ENCODE peak calls at places on chromosomes 2 and 18, in eight cellular contexts. G is A549; K is body of pancreas; D is foreskin fibroblast; Y is right cardiac atrium; A is heart right ventricle; J is effector memory CD4-positive, alpha-beta T cell; P is BJ. N is an unnamed sample.

GRCh38 chr2:6224267-6224666 is 532.1 kb downstream of the SOX11 start:
- DNase-seq in K (no peak), P (no peak), J (no peak), D (no peak), Y (no peak), G (no peak), A (no peak), N (no peak)

GRCh38 chr2:237680702-237681478 is 53.5 kb downstream of the LRRFIP1 start:
- DNase-seq in J (no peak), Y (peak; percentile 21), G (no peak), P (no peak), D (no peak), A (no peak), K (no peak), N (no peak)

GRCh38 chr2:41782306-41783158 is 265.3 kb upstream of the PKDCC start:
- DNase-seq in P (no peak), A (no peak), D (peak; percentile 13), K (peak; percentile 12), Y (no peak), G (peak; percentile 53), J (no peak), N (peak; percentile 27)

GRCh38 chr2:27379840-27380625 is 501 bp downstream of the ZNF513 start:
- DNase-seq in K (peak; percentile 65), J (peak; percentile 37), D (peak; percentile 34), P (no peak), A (peak; percentile 74), Y (peak; percentile 89), G (no peak), N (no peak)

GRCh38 chr2:42342061-42342794 is 18.8 kb downstream of the COX7A2L start:
- DNase-seq in K (peak; percentile 65), P (peak; percentile 70), D (peak; percentile 92), A (no peak), G (no peak), J (no peak), Y (peak; percentile 39), N (no peak)

GRCh38 chr2:191922736-191923651 is 76.1 kb upstream of the CAVIN2 start:
- DNase-seq in J (no peak), K (no peak), P (no peak), G (no peak), Y (no peak), D (no peak), A (no peak), N (no peak)

GRCh38 chr2:105377871-105378270 is 21.0 kb downstream of the FHL2 start:
- DNase-seq in Y (no peak), G (no peak), P (no peak), J (no peak), D (no peak), A (no peak), K (no peak), N (no peak)

GRCh38 chr2:172807011-172807410 is 71.4 kb downstream of the RAPGEF4 start:
- DNase-seq in G (no peak), J (no peak), D (no peak), P (no peak), K (no peak), A (no peak), Y (no peak), N (peak; percentile 18)

GRCh38 chr2:200860092-200860795 is 4.2 kb downstream of the CLK1 start:
- DNase-seq in Y (no peak), P (no peak), G (no peak), K (peak; percentile 37), D (no peak), A (no peak), J (no peak), N (no peak)

GRCh38 chr2:222142027-222142426 is 156.8 kb downstream of the PAX3 start:
- DNase-seq in A (no peak), G (no peak), D (peak; percentile 6), J (no peak), Y (no peak), K (no peak), P (peak; percentile 11), N (no peak)

GRCh38 chr2:239042551-239043320 is 194.9 kb downstream of the TWIST2 start:
- DNase-seq in P (no peak), J (no peak), G (no peak), K (no peak), D (no peak), Y (no peak), A (no peak), N (no peak)

GRCh38 chr2:57759822-57760300 is 286.7 kb upstream of the VRK2 start:
- DNase-seq in A (peak; percentile 83), G (peak; percentile 71), K (peak; percentile 84), D (peak; percentile 63), Y (peak; percentile 91), P (no peak), J (peak; percentile 31), N (peak; percentile 92)
- H3K4me3 ChIP-seq in A (no peak overlapping the region), G (peak overlapping the region; percentile 25), K (peak overlapping the region; percentile 3), D (peak overlapping the region; percentile 46), Y (peak overlapping the region; percentile 33), P (peak overlapping the region; percentile 10), J (no peak overlapping the region), N (peak overlapping the region; percentile 34)

GRCh38 chr2:85307527-85307897 is 20.3 kb downstream of the TGOLN2 start:
- DNase-seq in Y (no peak), J (no peak), P (no peak), A (no peak), G (no peak), K (no peak), D (no peak), N (no peak)
- H3K4me3 ChIP-seq in Y (no peak overlapping the region), J (no peak overlapping the region), P (no peak overlapping the region), A (no peak overlapping the region), G (no peak overlapping the region), K (no peak overlapping the region), D (no peak overlapping the region), N (no peak overlapping the region)

GRCh38 chr18:48446582-48447225 is 37.5 kb upstream of the ZBTB7C start:
- DNase-seq in A (peak; percentile 87), K (peak; percentile 87), D (peak; percentile 64), G (peak; percentile 55), Y (peak; percentile 95), J (peak; percentile 19), P (no peak), N (peak; percentile 96)
- H3K4me3 ChIP-seq in A (no peak overlapping the region), K (no peak overlapping the region), D (no peak overlapping the region), G (no peak overlapping the region), Y (no peak overlapping the region), J (no peak overlapping the region), P (no peak overlapping the region), N (no peak overlapping the region)

DNA sequence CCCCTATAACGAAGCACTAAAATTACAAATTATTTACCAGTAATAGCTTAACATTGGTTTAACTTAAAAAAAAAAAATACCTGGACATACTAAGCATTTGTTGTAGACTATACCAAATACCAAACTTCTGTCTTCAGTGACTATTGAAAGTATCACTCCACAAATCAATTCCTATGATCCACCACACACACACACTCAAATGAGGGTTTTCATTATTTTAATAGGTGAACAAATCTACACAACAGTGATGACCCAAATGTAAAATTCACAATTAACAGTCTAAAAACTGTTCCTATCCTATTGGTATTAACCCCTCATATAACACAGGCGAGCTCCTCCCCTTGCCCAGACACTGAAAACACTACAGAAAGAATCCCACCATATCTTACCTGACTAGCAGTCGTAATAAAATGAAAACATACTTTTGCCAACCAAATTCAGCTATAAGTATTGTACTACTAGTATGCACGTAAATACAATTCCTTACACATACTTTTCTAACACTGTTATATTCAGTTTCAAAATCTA is 2.5 kb downstream of the SP3 start:
- DNase-seq in J (no peak), Y (no peak), A (no peak), P (no peak), G (no peak), D (no peak), K (no peak), N (no peak)
- H3K4me3 ChIP-seq in J (peak overlapping the region; percentile 82), Y (peak overlapping the region; percentile 96), A (peak overlapping the region; percentile 96), P (peak overlapping the region; percentile 93), G (peak overlapping the region; percentile 99), D (peak overlapping the region; percentile 80), K (no peak overlapping the region), N (peak overlapping the region; percentile 94)

N was measured in WERI-Rb-1.